ENCODE peak calls at places on chromosome 13, in four cellular contexts. One of them, this sample, is unnamed.

GRCh38 chr13:65932587-65933239 is 1297.4 kb downstream of the PCDH9 start:
- DNase-seq in hepatic stellate cell: no peak
- DNase-seq in activated naive CD4-positive, alpha-beta T cell treated with anti-CD3 and anti-CD28 coated beads, Interleukin-2, amount 10 ng/mL, durations not matched to agents 7 days and 5 days: no peak
- DNase-seq in uterus: no peak
- DNase-seq in this sample: no peak

GRCh38 chr13:48942131-48942530 is 33.6 kb upstream of the FNDC3A start:
- DNase-seq in activated naive CD4-positive, alpha-beta T cell treated with anti-CD3 and anti-CD28 coated beads, Interleukin-2, amount 10 ng/mL, durations not matched to agents 7 days and 5 days: no peak
- DNase-seq in uterus: no peak
- DNase-seq in hepatic stellate cell: peak
- DNase-seq in this sample: no peak

GRCh38 chr13:27449081-27449603 is 1.2 kb downstream of the MTIF3 start:
- DNase-seq in hepatic stellate cell: no peak
- DNase-seq in activated naive CD4-positive, alpha-beta T cell treated with anti-CD3 and anti-CD28 coated beads, Interleukin-2, amount 10 ng/mL, durations not matched to agents 7 days and 5 days: no peak
- DNase-seq in uterus: no peak
- DNase-seq in this sample: no peak

GRCh38 chr13:112066624-112067004 is 335 bp upstream of the SOX1 start:
- DNase-seq in activated naive CD4-positive, alpha-beta T cell treated with anti-CD3 and anti-CD28 coated beads, Interleukin-2, amount 10 ng/mL, durations not matched to agents 7 days and 5 days: peak
- DNase-seq in uterus: no peak
- DNase-seq in hepatic stellate cell: no peak
- DNase-seq in this sample: no peak

GRCh38 chr13:106814389-106814903 is 246.5 kb upstream of the ARGLU1 start:
- DNase-seq in activated naive CD4-positive, alpha-beta T cell treated with anti-CD3 and anti-CD28 coated beads, Interleukin-2, amount 10 ng/mL, durations not matched to agents 7 days and 5 days: no peak
- DNase-seq in hepatic stellate cell: no peak
- DNase-seq in uterus: no peak
- DNase-seq in this sample: no peak

GRCh38 chr13:49859568-49859967 is 67.1 kb upstream of the KPNA3 start:
- DNase-seq in uterus: no peak
- DNase-seq in hepatic stellate cell: peak
- DNase-seq in activated naive CD4-positive, alpha-beta T cell treated with anti-CD3 and anti-CD28 coated beads, Interleukin-2, amount 10 ng/mL, durations not matched to agents 7 days and 5 days: no peak
- DNase-seq in this sample: no peak

GRCh38 chr13:110017379-110017778 is 231.0 kb upstream of the IRS2 start:
- DNase-seq in activated naive CD4-positive, alpha-beta T cell treated with anti-CD3 and anti-CD28 coated beads, Interleukin-2, amount 10 ng/mL, durations not matched to agents 7 days and 5 days: no peak
- DNase-seq in hepatic stellate cell: peak
- DNase-seq in uterus: no peak
- DNase-seq in this sample: no peak

GRCh38 chr13:41008349-41008980 is 10.7 kb downstream of the ELF1 start:
- DNase-seq in activated naive CD4-positive, alpha-beta T cell treated with anti-CD3 and anti-CD28 coated beads, Interleukin-2, amount 10 ng/mL, durations not matched to agents 7 days and 5 days: no peak
- DNase-seq in uterus: no peak
- DNase-seq in hepatic stellate cell: no peak
- DNase-seq in this sample: no peak

GRCh38 chr13:35888327-35888940 is 242.7 kb downstream of the DCLK1 start:
- DNase-seq in uterus: no peak
- DNase-seq in activated naive CD4-positive, alpha-beta T cell treated with anti-CD3 and anti-CD28 coated beads, Interleukin-2, amount 10 ng/mL, durations not matched to agents 7 days and 5 days: no peak
- DNase-seq in hepatic stellate cell: no peak
- DNase-seq in this sample: no peak

GRCh38 chr13:102777716-102778115 is 4.1 kb upstream of the TEX30 start:
- DNase-seq in activated naive CD4-positive, alpha-beta T cell treated with anti-CD3 and anti-CD28 coated beads, Interleukin-2, amount 10 ng/mL, durations not matched to agents 7 days and 5 days: no peak
- DNase-seq in uterus: no peak
- DNase-seq in hepatic stellate cell: no peak
- DNase-seq in this sample: no peak

GRCh38 chr13:97127842-97128241 is 94.3 kb upstream of the MBNL2 start:
- DNase-seq in uterus: no peak
- DNase-seq in activated naive CD4-positive, alpha-beta T cell treated with anti-CD3 and anti-CD28 coated beads, Interleukin-2, amount 10 ng/mL, durations not matched to agents 7 days and 5 days: no peak
- DNase-seq in hepatic stellate cell: no peak
- DNase-seq in this sample: no peak

GRCh38 chr13:113774177-113775107 is 15.4 kb downstream of the TMEM255B start:
- DNase-seq in activated naive CD4-positive, alpha-beta T cell treated with anti-CD3 and anti-CD28 coated beads, Interleukin-2, amount 10 ng/mL, durations not matched to agents 7 days and 5 days: no peak
- DNase-seq in uterus: no peak
- DNase-seq in hepatic stellate cell: peak
- DNase-seq in this sample: no peak

GRCh38 chr13:88586263-88586662 is 915.1 kb downstream of the SLITRK5 start:
- DNase-seq in hepatic stellate cell: no peak
- DNase-seq in uterus: no peak
- DNase-seq in activated naive CD4-positive, alpha-beta T cell treated with anti-CD3 and anti-CD28 coated beads, Interleukin-2, amount 10 ng/mL, durations not matched to agents 7 days and 5 days: no peak
- DNase-seq in this sample: no peak

GRCh38 chr13:113631341-113632095 is 26.5 kb downstream of the ATP4B start:
- DNase-seq in uterus: no peak
- DNase-seq in hepatic stellate cell: no peak
- DNase-seq in activated naive CD4-positive, alpha-beta T cell treated with anti-CD3 and anti-CD28 coated beads, Interleukin-2, amount 10 ng/mL, durations not matched to agents 7 days and 5 days: no peak
- DNase-seq in this sample: no peak

GRCh38 chr13:38042771-38043170 is 173.2 kb upstream of the TRPC4 start:
- DNase-seq in hepatic stellate cell: no peak
- DNase-seq in uterus: no peak
- DNase-seq in activated naive CD4-positive, alpha-beta T cell treated with anti-CD3 and anti-CD28 coated beads, Interleukin-2, amount 10 ng/mL, durations not matched to agents 7 days and 5 days: no peak
- DNase-seq in this sample: no peak

GRCh38 chr13:51838235-51838846 is 6.6 kb downstream of the TMEM272 start:
- DNase-seq in activated naive CD4-positive, alpha-beta T cell treated with anti-CD3 and anti-CD28 coated beads, Interleukin-2, amount 10 ng/mL, durations not matched to agents 7 days and 5 days: no peak
- DNase-seq in uterus: no peak
- DNase-seq in hepatic stellate cell: peak
- DNase-seq in this sample: no peak

GRCh38 chr13:44274838-44275237 is 98.8 kb upstream of the SERP2 start:
- DNase-seq in activated naive CD4-positive, alpha-beta T cell treated with anti-CD3 and anti-CD28 coated beads, Interleukin-2, amount 10 ng/mL, durations not matched to agents 7 days and 5 days: peak
- DNase-seq in hepatic stellate cell: no peak
- DNase-seq in uterus: no peak
- DNase-seq in this sample: no peak

GRCh38 chr13:105272660-105273631 is 1262.5 kb downstream of the EFNB2 start:
- DNase-seq in activated naive CD4-positive, alpha-beta T cell treated with anti-CD3 and anti-CD28 coated beads, Interleukin-2, amount 10 ng/mL, durations not matched to agents 7 days and 5 days: no peak
- DNase-seq in uterus: no peak
- DNase-seq in hepatic stellate cell: no peak
- DNase-seq in this sample: no peak

GRCh38 chr13:49300716-49301589 is 53.2 kb downstream of the CDADC1 start:
- DNase-seq in uterus: peak
- DNase-seq in hepatic stellate cell: peak
- DNase-seq in activated naive CD4-positive, alpha-beta T cell treated with anti-CD3 and anti-CD28 coated beads, Interleukin-2, amount 10 ng/mL, durations not matched to agents 7 days and 5 days: peak
- DNase-seq in this sample: peak

GRCh38 chr13:51844862-51845573 is at the start of gene TMEM272:
- DNase-seq in activated naive CD4-positive, alpha-beta T cell treated with anti-CD3 and anti-CD28 coated beads, Interleukin-2, amount 10 ng/mL, durations not matched to agents 7 days and 5 days: peak
- DNase-seq in hepatic stellate cell: peak
- DNase-seq in uterus: peak
- DNase-seq in this sample: no peak

GRCh38 chr13:26601669-26602068 is 44.2 kb downstream of the WASF3 start:
- DNase-seq in hepatic stellate cell: peak
- DNase-seq in activated naive CD4-positive, alpha-beta T cell treated with anti-CD3 and anti-CD28 coated beads, Interleukin-2, amount 10 ng/mL, durations not matched to agents 7 days and 5 days: peak
- DNase-seq in uterus: no peak
- DNase-seq in this sample: no peak

GRCh38 chr13:59914556-59914955 is 249.2 kb downstream of the DIAPH3 start:
- DNase-seq in hepatic stellate cell: peak
- DNase-seq in activated naive CD4-positive, alpha-beta T cell treated with anti-CD3 and anti-CD28 coated beads, Interleukin-2, amount 10 ng/mL, durations not matched to agents 7 days and 5 days: no peak
- DNase-seq in uterus: no peak
- DNase-seq in this sample: no peak